ENCODE peak calls at places on chromosomes 16 and 17, in seven cellular contexts. One of them, this sample, is unnamed.

GRCh38 chr16:49466881-49467280 is 93.3 kb downstream of the C16orf78 start:
- DNase-seq in RPMI7951: no peak
- DNase-seq in GF-D8: no peak
- DNase-seq in HFFc6: no peak
- DNase-seq in BE2C: no peak
- DNase-seq in cardiac fibroblast: no peak
- DNase-seq in prostate gland: no peak
- DNase-seq in this sample: peak

GRCh38 chr17:27224526-27225315 is 69.2 kb upstream of the WSB1 start:
- DNase-seq in prostate gland: no peak
- DNase-seq in RPMI7951: peak
- DNase-seq in cardiac fibroblast: peak
- DNase-seq in GF-D8: no peak
- DNase-seq in HFFc6: no peak
- DNase-seq in BE2C: no peak
- DNase-seq in this sample: no peak

GRCh38 chr17:69448431-69449102 is 34.1 kb downstream of the MAP2K6 start:
- DNase-seq in prostate gland: no peak
- DNase-seq in RPMI7951: no peak
- DNase-seq in BE2C: no peak
- DNase-seq in cardiac fibroblast: no peak
- DNase-seq in GF-D8: no peak
- DNase-seq in HFFc6: no peak
- DNase-seq in this sample: no peak

GRCh38 chr17:28346746-28347246 is 10.5 kb downstream of the POLDIP2 start:
- DNase-seq in prostate gland: no peak
- DNase-seq in GF-D8: no peak
- DNase-seq in BE2C: no peak
- DNase-seq in RPMI7951: no peak
- DNase-seq in cardiac fibroblast: no peak
- DNase-seq in HFFc6: no peak
- DNase-seq in this sample: no peak

GRCh38 chr16:51757124-51757470 is 606.0 kb upstream of the SALL1 start:
- DNase-seq in HFFc6: no peak
- DNase-seq in cardiac fibroblast: no peak
- DNase-seq in BE2C: no peak
- DNase-seq in RPMI7951: no peak
- DNase-seq in prostate gland: no peak
- DNase-seq in GF-D8: no peak
- DNase-seq in this sample: no peak

GRCh38 chr16:73126453-73126853 is 78.5 kb upstream of the ZFHX3 start:
- DNase-seq in prostate gland: no peak
- DNase-seq in cardiac fibroblast: peak
- DNase-seq in HFFc6: peak
- DNase-seq in RPMI7951: no peak
- DNase-seq in BE2C: no peak
- DNase-seq in GF-D8: no peak
- DNase-seq in this sample: no peak

GRCh38 chr16:85963746-85964370 is 64.9 kb downstream of the IRF8 start:
- DNase-seq in BE2C: no peak
- DNase-seq in HFFc6: no peak
- DNase-seq in RPMI7951: peak
- DNase-seq in prostate gland: peak
- DNase-seq in cardiac fibroblast: no peak
- DNase-seq in GF-D8: no peak
- DNase-seq in this sample: no peak

GRCh38 chr17:7479389-7480192 is at the start of gene ZBTB4:
- DNase-seq in RPMI7951: peak
- DNase-seq in HFFc6: peak
- DNase-seq in cardiac fibroblast: peak
- DNase-seq in BE2C: peak
- DNase-seq in prostate gland: peak
- DNase-seq in GF-D8: no peak
- DNase-seq in this sample: peak

GRCh38 chr16:58503166-58503862 is 3.4 kb downstream of the NDRG4 start:
- DNase-seq in RPMI7951: no peak
- DNase-seq in BE2C: no peak
- DNase-seq in cardiac fibroblast: no peak
- DNase-seq in GF-D8: no peak
- DNase-seq in prostate gland: no peak
- DNase-seq in HFFc6: no peak
- DNase-seq in this sample: peak

GRCh38 chr16:27226476-27226875 is 23.1 kb downstream of the KDM8 start:
- DNase-seq in prostate gland: peak
- DNase-seq in cardiac fibroblast: no peak
- DNase-seq in HFFc6: no peak
- DNase-seq in RPMI7951: no peak
- DNase-seq in BE2C: no peak
- DNase-seq in GF-D8: no peak
- DNase-seq in this sample: peak

GRCh38 chr17:51700011-51700760 is 439.8 kb downstream of the UTP18 start:
- DNase-seq in RPMI7951: no peak
- DNase-seq in HFFc6: no peak
- DNase-seq in GF-D8: no peak
- DNase-seq in cardiac fibroblast: no peak
- DNase-seq in BE2C: no peak
- DNase-seq in prostate gland: no peak
- DNase-seq in this sample: no peak

GRCh38 chr17:1890758-1891450 is 61.1 kb downstream of the RPA1 start:
- DNase-seq in HFFc6: no peak
- DNase-seq in prostate gland: no peak
- DNase-seq in BE2C: no peak
- DNase-seq in GF-D8: no peak
- DNase-seq in RPMI7951: no peak
- DNase-seq in cardiac fibroblast: no peak
- DNase-seq in this sample: no peak

GRCh38 chr16:49901711-49902110 is 45.8 kb upstream of the ZNF423 start:
- DNase-seq in BE2C: no peak
- DNase-seq in RPMI7951: no peak
- DNase-seq in prostate gland: no peak
- DNase-seq in GF-D8: no peak
- DNase-seq in HFFc6: no peak
- DNase-seq in cardiac fibroblast: no peak
- DNase-seq in this sample: no peak

GRCh38 chr17:55926276-55926995 is 175.6 kb downstream of the PCTP start:
- DNase-seq in GF-D8: no peak
- DNase-seq in cardiac fibroblast: no peak
- DNase-seq in RPMI7951: no peak
- DNase-seq in HFFc6: no peak
- DNase-seq in BE2C: no peak
- DNase-seq in prostate gland: no peak
- DNase-seq in this sample: no peak

GRCh38 chr16:68640972-68641371 is 4.1 kb upstream of the CDH3 start:
- DNase-seq in HFFc6: peak
- DNase-seq in GF-D8: no peak
- DNase-seq in BE2C: no peak
- DNase-seq in RPMI7951: peak
- DNase-seq in prostate gland: no peak
- DNase-seq in cardiac fibroblast: peak
- DNase-seq in this sample: no peak

GRCh38 chr16:87541004-87541881 is 48.4 kb upstream of the ZCCHC14 start:
- DNase-seq in cardiac fibroblast: peak
- DNase-seq in BE2C: no peak
- DNase-seq in prostate gland: no peak
- DNase-seq in GF-D8: no peak
- DNase-seq in HFFc6: no peak
- DNase-seq in RPMI7951: no peak
- DNase-seq in this sample: no peak

GRCh38 chr17:76281573-76282371 is 16.6 kb downstream of the UBALD2 start:
- DNase-seq in cardiac fibroblast: no peak
- DNase-seq in prostate gland: peak
- DNase-seq in HFFc6: no peak
- DNase-seq in GF-D8: no peak
- DNase-seq in RPMI7951: no peak
- DNase-seq in BE2C: no peak
- DNase-seq in this sample: no peak